ENCODE peak calls at places on chromosome 5, in ten cellular contexts. U, O, E, W, M, J, P, T, B and V are unnamed samples.

GRCh38 chr5:123359866-123360569 is 63.2 kb downstream of the CEP120 start:
- DNase-seq in U (no peak), O (no peak), E (peak), W (peak), M (no peak), J (no peak), P (no peak), T (no peak), B (no peak), V (no peak)

GRCh38 chr5:69007726-69008368 is 86.0 kb upstream of the SLC30A5 start:
- DNase-seq in U (peak), O (peak), E (peak), W (peak), M (peak), J (no peak), P (peak), T (peak), B (no peak), V (peak)

GRCh38 chr5:137040641-137041340 is 458.3 kb downstream of the SPOCK1 start:
- DNase-seq in U (no peak), O (no peak), E (peak), W (no peak), M (no peak), J (no peak), P (no peak), T (no peak), B (no peak), V (no peak)

GRCh38 chr5:138905541-138905940 is 30.4 kb upstream of the LRRTM2 start:
- DNase-seq in U (no peak), O (no peak), E (peak), W (peak), M (no peak), J (peak), P (peak), T (no peak), B (no peak), V (peak)

GRCh38 chr5:170745481-170746061 is 38.0 kb upstream of the GABRP start:
- DNase-seq in U (no peak), O (no peak), E (peak), W (peak), M (no peak), J (no peak), P (peak), T (no peak), B (no peak), V (no peak)

GRCh38 chr5:1449081-1449630 is 3.9 kb upstream of the SLC6A3 start:
- DNase-seq in U (no peak), O (no peak), E (no peak), W (no peak), M (no peak), J (no peak), P (no peak), T (no peak), B (no peak), V (no peak)

GRCh38 chr5:94802450-94802849 is 184.0 kb downstream of the SLF1 start:
- DNase-seq in U (no peak), O (no peak), E (peak), W (no peak), M (no peak), J (no peak), P (no peak), T (no peak), B (no peak), V (no peak)

GRCh38 chr5:18101532-18101931 is 467.3 kb downstream of the TAF11L14 start:
- DNase-seq in U (no peak), O (no peak), E (no peak), W (no peak), M (no peak), J (no peak), P (no peak), T (no peak), B (no peak), V (no peak)

GRCh38 chr5:132492386-132492785 is 1.8 kb upstream of the IRF1 start:
- DNase-seq in U (no peak), O (no peak), E (no peak), W (no peak), M (no peak), J (no peak), P (no peak), T (no peak), B (no peak), V (no peak)

GRCh38 chr5:42751044-42751443 is 5.6 kb upstream of the CCDC152 start:
- DNase-seq in U (no peak), O (no peak), E (no peak), W (no peak), M (no peak), J (no peak), P (no peak), T (no peak), B (no peak), V (no peak)

GRCh38 chr5:133391349-133392136 is 220.8 kb downstream of the FSTL4 start:
- DNase-seq in U (no peak), O (no peak), E (no peak), W (no peak), M (no peak), J (no peak), P (no peak), T (no peak), B (no peak), V (no peak)

GRCh38 chr5:172638209-172638768 is 2.8 kb upstream of the NEURL1B start:
- DNase-seq in U (no peak), O (no peak), E (no peak), W (no peak), M (no peak), J (no peak), P (no peak), T (no peak), B (no peak), V (no peak)

GRCh38 chr5:102763734-102764133 is 8.6 kb downstream of the PAM start:
- DNase-seq in U (no peak), O (no peak), E (no peak), W (no peak), M (no peak), J (no peak), P (no peak), T (no peak), B (no peak), V (no peak)

GRCh38 chr5:130747556-130747955 is 417.5 kb downstream of the HINT1 start:
- DNase-seq in U (no peak), O (no peak), E (no peak), W (no peak), M (no peak), J (no peak), P (no peak), T (no peak), B (no peak), V (no peak)